ENCODE peak calls at places on chromosomes 5 and 9, in six cellular contexts. D is T-helper 1 cell; R is stimulated activated CD4-positive, alpha-beta T cell treated with anti-CD3 and anti-CD28 coated beads, Interleukin-1b, Interleukin-23, amount 100 ng/mL, for 24 hours; N is EL; B is effector memory CD8-positive, alpha-beta T cell; Y is GM10248. V is an unnamed sample.

GRCh38 chr9:74858753-74859414 is 28.8 kb downstream of the TRPM6 start:
- DNase-seq in B (no peak), Y (no peak), N (peak), D (peak), R (no peak), V (no peak)

GRCh38 chr9:13568851-13569618 is 289.5 kb upstream of the MPDZ start:
- DNase-seq in B (no peak), Y (no peak), R (no peak), D (no peak), N (no peak), V (peak)

GRCh38 chr5:66989781-66990180 is 206.8 kb downstream of the CD180 start:
- DNase-seq in R (no peak), B (no peak), Y (no peak), D (no peak), N (no peak), V (no peak)

GRCh38 chr9:131598121-131598520 is 52.8 kb downstream of the PRRT1B start:
- DNase-seq in Y (no peak), N (no peak), D (no peak), B (no peak), R (no peak), V (peak)

GRCh38 chr9:22049411-22049810 is 40.3 kb upstream of the CDKN2B start:
- DNase-seq in B (no peak), D (peak), R (no peak), N (peak), Y (no peak), V (no peak)

GRCh38 chr5:139569276-139569955 is 8.3 kb downstream of the UBE2D2 start:
- DNase-seq in R (no peak), N (no peak), B (no peak), D (no peak), Y (no peak), V (no peak)

GRCh38 chr5:132528866-132529634 is 14.3 kb downstream of the IL5 start:
- DNase-seq in Y (no peak), D (peak), R (no peak), N (no peak), B (no peak), V (no peak)

GRCh38 chr9:34556951-34557350 is 32.6 kb downstream of the CNTFR start:
- DNase-seq in R (no peak), B (no peak), D (no peak), Y (no peak), N (no peak), V (peak)

GRCh38 chr9:104969116-104969515 is 41.2 kb upstream of the ABCA1 start:
- DNase-seq in B (no peak), N (no peak), Y (no peak), D (no peak), R (no peak), V (no peak)

GRCh38 chr9:123927625-123928308 is 2.2 kb downstream of the DENND1A start:
- DNase-seq in R (no peak), N (peak), Y (no peak), D (peak), B (no peak), V (peak)

GRCh38 chr9:130049431-130050210 is 4.1 kb upstream of the GPR107 start:
- DNase-seq in D (no peak), Y (no peak), N (no peak), B (no peak), R (no peak), V (peak)

GRCh38 chr5:67149933-67150523 is 46.6 kb downstream of the CD180 start:
- DNase-seq in Y (no peak), B (no peak), N (peak), R (no peak), D (no peak), V (peak)

GRCh38 chr9:136808075-136808780 is 480 bp downstream of the RABL6 start:
- DNase-seq in B (peak), D (no peak), N (peak), Y (no peak), R (no peak), V (peak)

GRCh38 chr9:106930477-106930876 is 67.5 kb downstream of the ZNF462 start:
- DNase-seq in N (no peak), R (no peak), B (no peak), Y (no peak), D (no peak), V (no peak)

GRCh38 chr9:21502586-21502985 is 20.5 kb upstream of the IFNE start:
- DNase-seq in B (no peak), N (no peak), Y (no peak), R (no peak), D (no peak), V (no peak)

GRCh38 chr5:136686192-136686872 is 321.0 kb upstream of the TRPC7 start:
- DNase-seq in D (no peak), B (no peak), Y (no peak), R (no peak), N (peak), V (no peak)

GRCh38 chr5:2877520-2877919 is 126.0 kb upstream of the IRX2 start:
- DNase-seq in R (no peak), B (no peak), N (no peak), D (no peak), Y (no peak), V (no peak)

GRCh38 chr9:113558632-113559502 is 95.3 kb downstream of the RGS3 start:
- DNase-seq in Y (no peak), B (no peak), R (no peak), D (no peak), N (peak), V (peak)

GRCh38 chr9:87256973-87257372 is 240.7 kb upstream of the DAPK1 start:
- DNase-seq in Y (no peak), R (no peak), N (no peak), D (no peak), B (no peak), V (no peak)

GRCh38 chr9:133707065-133707760 is 30.9 kb downstream of the SARDH start:
- DNase-seq in D (no peak), N (peak), Y (no peak), B (no peak), R (no peak), V (peak)

GRCh38 chr5:143781993-143782520 is 29.9 kb upstream of the HMHB1 start:
- DNase-seq in Y (no peak), B (no peak), D (no peak), R (no peak), N (peak), V (peak)

GRCh38 chr9:123544007-123544827 is 188.2 kb downstream of the CRB2 start:
- DNase-seq in Y (peak), B (peak), N (peak), D (no peak), R (no peak), V (peak)

GRCh38 chr5:18968966-18969365 is 1019.0 kb downstream of the CDH18 start:
- DNase-seq in D (no peak), B (no peak), R (no peak), N (no peak), Y (no peak), V (no peak)

GRCh38 chr5:82421119-82421518 is 143.0 kb upstream of the RPS23 start:
- DNase-seq in B (no peak), D (no peak), N (peak), R (no peak), Y (no peak), V (peak)

GRCh38 chr5:152456815-152457443 is 51.9 kb upstream of the NMUR2 start:
- DNase-seq in N (no peak), D (no peak), B (no peak), R (no peak), Y (no peak), V (no peak)

GRCh38 chr9:88692837-88693236 is 157.9 kb downstream of the NXNL2 start:
- DNase-seq in B (no peak), Y (no peak), N (no peak), R (no peak), D (no peak), V (no peak)

GRCh38 chr5:79666758-79667157 is 22.9 kb upstream of the CMYA5 start:
- DNase-seq in R (no peak), N (no peak), D (no peak), Y (peak), B (no peak), V (no peak)

GRCh38 chr5:51838459-51839253 is 455.4 kb downstream of the ISL1 start:
- DNase-seq in Y (no peak), D (no peak), B (no peak), N (no peak), R (no peak), V (no peak)

GRCh38 chr5:160514866-160515265 is 93.2 kb downstream of the PTTG1 start:
- DNase-seq in Y (no peak), N (no peak), B (no peak), D (no peak), R (no peak), V (no peak)

GRCh38 chr5:115179959-115180709 is 10.4 kb upstream of the TRIM36 start:
- DNase-seq in N (peak), R (no peak), B (no peak), D (no peak), Y (peak), V (peak)

GRCh38 chr5:177539411-177539810 is 15.0 kb downstream of the FAM193B start:
- DNase-seq in B (no peak), R (no peak), N (peak), Y (no peak), D (no peak), V (peak)

GRCh38 chr5:176373100-176373818 is 8.0 kb downstream of the ARL10 start:
- DNase-seq in Y (no peak), N (no peak), R (no peak), D (no peak), B (no peak), V (no peak)

GRCh38 chr9:21210311-21210710 is 3.4 kb upstream of the IFNA10 start:
- DNase-seq in N (no peak), R (no peak), B (no peak), Y (no peak), D (no peak), V (no peak)

GRCh38 chr5:90948969-90949368 is 390.4 kb downstream of the ADGRV1 start:
- DNase-seq in Y (no peak), N (no peak), D (no peak), B (no peak), R (no peak), V (no peak)

GRCh38 chr5:155929081-155929480 is 397.9 kb upstream of the SGCD start:
- DNase-seq in R (no peak), D (no peak), N (no peak), B (no peak), Y (no peak), V (no peak)

GRCh38 chr9:114452219-114453169 is 52.8 kb downstream of the WHRN start:
- DNase-seq in D (no peak), B (no peak), N (no peak), Y (peak), R (no peak), V (peak)

GRCh38 chr5:178624626-178625546 is 2.0 kb downstream of the CLK4 start:
- DNase-seq in R (no peak), B (no peak), D (no peak), N (peak), Y (no peak), V (no peak)